ENCODE peak calls at places on chromosomes 1 and 21, in six cellular contexts. B, C, X, Y, V and P are unnamed samples.

GRCh38 chr1:32881871-32882850 is 4.1 kb upstream of the HPCA start:
- DNase-seq in Y (no peak), C (no peak), X (no peak), V (no peak), B (peak), P (no peak)

GRCh38 chr1:41394918-41395598 is 33.8 kb downstream of the FOXO6 start:
- DNase-seq in X (no peak), V (no peak), B (peak), Y (no peak), C (peak), P (no peak)

GRCh38 chr1:27632387-27633297 is 2.3 kb downstream of the FGR start:
- DNase-seq in C (no peak), Y (no peak), X (peak), V (no peak), B (no peak), P (no peak)

GRCh38 chr1:152902676-152903075 is 5.7 kb upstream of the IVL start:
- DNase-seq in Y (no peak), C (no peak), B (no peak), V (no peak), X (no peak), P (no peak)

GRCh38 chr1:40763742-40764532 is 19.6 kb upstream of the KCNQ4 start:
- DNase-seq in C (no peak), B (no peak), V (no peak), X (peak), Y (no peak), P (no peak)

GRCh38 chr1:27571439-27572018 is 32.4 kb downstream of the AHDC1 start:
- DNase-seq in C (no peak), Y (peak), B (peak), V (peak), X (no peak), P (no peak)

GRCh38 chr21:38787461-38788274 is 18.1 kb upstream of the ETS2 start:
- DNase-seq in B (no peak), V (peak), X (no peak), C (no peak), Y (peak), P (peak)

GRCh38 chr1:112714313-112715263 is 544 bp downstream of the PPM1J start:
- DNase-seq in X (no peak), C (peak), Y (peak), B (peak), V (no peak), P (no peak)

GRCh38 chr1:69077198-69077597 is 490.5 kb upstream of the LRRC7 start:
- DNase-seq in V (no peak), Y (no peak), X (no peak), C (no peak), B (no peak), P (no peak)

GRCh38 chr1:200558866-200559459 is 61.6 kb downstream of the KIF14 start:
- DNase-seq in Y (peak), X (no peak), V (peak), C (no peak), B (peak), P (peak)

GRCh38 chr1:165851034-165851658 is 23.7 kb downstream of the UCK2 start:
- DNase-seq in C (no peak), X (no peak), Y (no peak), B (no peak), V (no peak), P (no peak)

GRCh38 chr1:157176591-157177121 is 38.5 kb upstream of the ETV3 start:
- DNase-seq in C (no peak), V (no peak), B (no peak), X (peak), Y (no peak), P (no peak)

GRCh38 chr1:174931214-174931613 is 68.5 kb upstream of the CACYBP start:
- DNase-seq in C (no peak), V (no peak), X (no peak), Y (no peak), B (no peak), P (no peak)

GRCh38 chr1:43348343-43348808 is 10.4 kb upstream of the CDC20 start:
- DNase-seq in Y (no peak), X (no peak), C (no peak), B (no peak), V (peak), P (no peak)

GRCh38 chr1:186792870-186793581 is 35.7 kb upstream of the PLA2G4A start:
- DNase-seq in X (no peak), B (no peak), Y (no peak), C (no peak), V (no peak), P (no peak)

GRCh38 chr1:9239622-9240401 is 5.2 kb downstream of the H6PD start:
- DNase-seq in C (no peak), Y (no peak), V (peak), B (no peak), X (no peak), P (no peak)

GRCh38 chr1:167084739-167085138 is 5.4 kb downstream of the GPA33 start:
- DNase-seq in V (no peak), B (no peak), X (no peak), Y (no peak), C (no peak), P (no peak)

GRCh38 chr1:193629875-193630274 is 443.5 kb upstream of the B3GALT2 start:
- DNase-seq in C (no peak), B (no peak), V (no peak), Y (no peak), X (no peak), P (no peak)

GRCh38 chr21:45749974-45750373 is 106.4 kb downstream of the PCBP3 start:
- DNase-seq in B (no peak), X (no peak), C (no peak), V (no peak), Y (no peak), P (no peak)

GRCh38 chr1:26950602-26951001 is 9.7 kb downstream of the KDF1 start:
- DNase-seq in X (no peak), Y (peak), V (no peak), B (no peak), C (no peak), P (no peak)

GRCh38 chr21:21612446-21612845 is 614.2 kb downstream of the NCAM2 start:
- DNase-seq in X (no peak), B (no peak), Y (no peak), C (no peak), V (no peak), P (no peak)

GRCh38 chr1:7247158-7247557 is 461.9 kb downstream of the CAMTA1 start:
- DNase-seq in C (no peak), X (no peak), V (no peak), B (no peak), Y (no peak), P (no peak)

GRCh38 chr1:27402349-27402754 is 9.9 kb downstream of the GPR3 start:
- DNase-seq in C (peak), V (peak), B (peak), X (no peak), Y (no peak), P (no peak)

GRCh38 chr21:44449473-44450363 is 5.6 kb upstream of the LRRC3 start:
- DNase-seq in B (peak), V (no peak), C (no peak), X (no peak), Y (no peak), P (no peak)
- TF ChIP-seq SIN3A in B (no peak), V (no peak), C (no peak), X (no peak), Y (no peak), P (no peak)

DNA sequence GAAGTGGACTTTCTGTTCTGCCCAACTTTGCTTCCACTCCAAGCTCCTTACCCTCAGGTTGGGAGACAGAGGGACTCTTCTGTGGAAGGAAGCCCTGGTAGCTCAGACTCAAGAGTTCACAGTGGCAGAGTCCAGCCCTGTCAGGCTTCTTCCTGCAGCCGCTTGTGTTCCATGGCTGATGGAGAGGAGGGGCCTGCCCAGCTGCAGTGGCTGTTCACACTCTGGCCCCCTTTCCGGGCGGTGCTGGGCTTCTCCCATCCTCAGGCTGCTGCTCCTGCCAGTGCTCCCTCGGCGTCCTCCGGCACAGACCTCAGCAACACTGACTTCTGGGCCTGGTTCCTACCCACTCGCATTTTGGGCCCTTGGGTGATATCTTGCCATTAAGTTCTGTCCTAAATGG is 4.0 kb downstream of the KRTAP10-1 start:
- DNase-seq in C (peak), B (no peak), X (no peak), V (no peak), Y (no peak), P (no peak)
- H3K9ac ChIP-seq in C (no peak), B (no peak), X (no peak), V (no peak), Y (no peak), P (no peak)

DNA sequence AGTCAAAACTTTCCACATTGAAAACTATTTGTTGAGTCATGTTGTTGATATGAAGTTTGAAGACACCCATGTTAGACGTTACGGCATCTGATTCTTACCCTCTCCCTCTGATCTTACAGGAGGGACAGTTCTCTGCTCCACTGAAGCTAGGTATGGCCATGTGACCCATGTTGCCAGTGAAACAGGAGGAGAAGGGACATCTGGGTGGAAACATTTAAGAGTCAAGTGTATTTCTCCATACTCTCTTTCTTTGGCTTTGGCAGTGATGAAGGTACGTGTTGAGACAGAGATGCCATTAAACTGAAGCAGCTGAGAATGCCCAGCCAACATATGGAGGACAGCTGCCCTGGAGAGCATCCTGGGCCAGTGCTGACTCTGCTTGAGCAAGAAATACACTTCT is 198.4 kb upstream of the PTGFR start:
- DNase-seq in B (no peak), Y (no peak), X (no peak), C (no peak), V (no peak), P (no peak)
- TF ChIP-seq SIN3A in B (no peak), Y (no peak), X (no peak), C (no peak), V (no peak), P (no peak)

GRCh38 chr1:110003747-110004428 is 19.3 kb downstream of the AHCYL1 start:
- DNase-seq in V (peak), B (no peak), X (peak), C (peak), Y (peak), P (peak)
- H3K9ac ChIP-seq in V (peak), B (peak), X (peak), C (peak), Y (peak), P (peak)

GRCh38 chr1:116794804-116795481 is 40.7 kb downstream of the CD2 start:
- DNase-seq in Y (no peak), B (no peak), C (no peak), X (peak), V (no peak), P (no peak)
- TF ChIP-seq SIN3A in Y (no peak), B (no peak), C (no peak), X (no peak), V (no peak), P (no peak)